ENCODE peak calls at places on chromosome 20, in seven cellular contexts. L is stimulated activated naive B cell treated with anti-CD40 and anti-IgM and Interleukin-4, amounts not matched to agents 10 μg/mL and 1 μg/mL and 100 μg/mL, for 72 hours; D is T-cell; B is cardiac fibroblast; N is activated CD4-positive, alpha-beta T cell treated with anti-CD3 and anti-CD28 coated beads, Interleukin-2, amount 10 ng/mL, durations not matched to agents 7 days and 5 days; X is head of caudate nucleus; J is nucleus accumbens. Q is an unnamed sample.

GRCh38 chr20:46057856-46058655 is 29.0 kb downstream of the SLC12A5 start:
- DNase-seq in J (no peak), X (peak), D (peak), B (peak), N (peak), L (no peak), Q (peak)

GRCh38 chr20:62647521-62648317 is 5.4 kb downstream of the SLCO4A1 start:
- DNase-seq in X (no peak), J (no peak), B (no peak), D (no peak), L (no peak), N (no peak), Q (no peak)

GRCh38 chr20:17663486-17663885 is 18.6 kb downstream of the RRBP1 start:
- DNase-seq in D (no peak), L (no peak), B (no peak), J (no peak), N (no peak), X (no peak), Q (no peak)

GRCh38 chr20:24948939-24949679 is at the start of gene CST7:
- DNase-seq in L (peak), D (peak), J (no peak), X (no peak), N (peak), B (peak), Q (no peak)

GRCh38 chr20:9068232-9068781 is 580 bp upstream of the PLCB4 start:
- DNase-seq in N (no peak), X (peak), D (no peak), J (no peak), B (no peak), L (no peak), Q (peak)

GRCh38 chr20:1263853-1264252 is 2.2 kb upstream of the SNPH start:
- DNase-seq in X (no peak), J (no peak), N (no peak), B (peak), D (no peak), L (no peak), Q (no peak)

GRCh38 chr20:35821807-35822242 is 50.0 kb downstream of the PHF20 start:
- DNase-seq in N (no peak), D (no peak), L (no peak), B (peak), J (no peak), X (no peak), Q (no peak)

GRCh38 chr20:20367681-20368413 is at the start of gene INSM1:
- DNase-seq in L (no peak), D (no peak), N (no peak), X (peak), J (no peak), B (no peak), Q (peak)

GRCh38 chr20:15756001-15756400 is 817.2 kb downstream of the KIF16B start:
- DNase-seq in D (no peak), L (no peak), N (no peak), J (no peak), B (no peak), X (peak), Q (no peak)

GRCh38 chr20:61661583-61661982 is 404.1 kb downstream of the TAF4 start:
- DNase-seq in D (no peak), L (no peak), J (no peak), B (no peak), N (no peak), X (no peak), Q (no peak)

GRCh38 chr20:16013631-16014030 is 559.6 kb downstream of the KIF16B start:
- DNase-seq in J (no peak), B (no peak), L (no peak), X (no peak), N (no peak), D (no peak), Q (no peak)

GRCh38 chr20:33443006-33443511 is 504 bp downstream of the SNTA1 start:
- DNase-seq in N (peak), X (peak), D (peak), L (peak), J (no peak), B (no peak), Q (no peak)

GRCh38 chr20:37914672-37915433 is 11.9 kb downstream of the VSTM2L start:
- DNase-seq in D (peak), B (no peak), N (peak), L (no peak), X (no peak), J (no peak), Q (peak)

GRCh38 chr20:18225652-18226051 is 62.7 kb upstream of the ZNF133 start:
- DNase-seq in B (peak), J (no peak), D (no peak), X (no peak), L (no peak), N (no peak), Q (no peak)

GRCh38 chr20:346640-347316 is at the start of gene NRSN2:
- DNase-seq in J (no peak), D (no peak), N (no peak), B (peak), L (peak), X (peak), Q (peak)

GRCh38 chr20:55977723-55978481 is 27.4 kb downstream of the CBLN4 start:
- DNase-seq in N (no peak), L (no peak), D (no peak), B (no peak), X (no peak), J (no peak), Q (no peak)

GRCh38 chr20:46931699-46932098 is 37.1 kb downstream of the EYA2 start:
- DNase-seq in L (no peak), X (no peak), B (peak), D (no peak), J (no peak), N (no peak), Q (no peak)

GRCh38 chr20:10927936-10928860 is 254.4 kb upstream of the JAG1 start:
- DNase-seq in B (no peak), L (no peak), J (no peak), N (no peak), X (no peak), D (no peak), Q (no peak)

GRCh38 chr20:58150772-58151171 is 77.7 kb downstream of the ANKRD60 start:
- DNase-seq in X (peak), L (no peak), N (peak), D (no peak), B (no peak), J (no peak), Q (peak)

GRCh38 chr20:38123021-38123587 is 42.0 kb downstream of the TGM2 start:
- DNase-seq in L (no peak), J (no peak), D (no peak), N (peak), X (no peak), B (peak), Q (no peak)

GRCh38 chr20:49345538-49345937 is 67.7 kb upstream of the ZNFX1 start:
- DNase-seq in D (no peak), N (no peak), B (peak), X (no peak), J (no peak), L (no peak), Q (no peak)

GRCh38 chr20:61674051-61674450 is 391.6 kb downstream of the TAF4 start:
- DNase-seq in X (no peak), D (no peak), L (no peak), N (no peak), J (no peak), B (no peak), Q (no peak)

GRCh38 chr20:20795119-20795518 is 82.7 kb upstream of the RALGAPA2 start:
- DNase-seq in L (peak), B (no peak), X (no peak), N (no peak), J (no peak), D (no peak), Q (no peak)

GRCh38 chr20:22791432-22791831 is 207.1 kb upstream of the FOXA2 start:
- DNase-seq in L (no peak), N (no peak), B (no peak), J (no peak), D (no peak), X (no peak), Q (no peak)

GRCh38 chr20:45813489-45813888 is 1.0 kb downstream of the UBE2C start:
- DNase-seq in N (no peak), B (no peak), X (no peak), J (no peak), L (no peak), D (no peak), Q (no peak)

GRCh38 chr20:58889334-58890072 is 37.0 kb downstream of the GNAS start:
- DNase-seq in N (no peak), B (peak), L (no peak), X (no peak), J (no peak), D (no peak), Q (no peak)

GRCh38 chr20:90651-91050 is 3.2 kb downstream of the DEFB125 start:
- DNase-seq in D (no peak), B (peak), X (no peak), L (no peak), J (no peak), N (no peak), Q (no peak)

GRCh38 chr20:20732641-20733040 is 20.2 kb upstream of the RALGAPA2 start:
- DNase-seq in B (no peak), N (no peak), X (no peak), J (no peak), D (no peak), L (no peak), Q (no peak)

GRCh38 chr20:64140421-64140820 is 23.8 kb upstream of the MYT1 start:
- DNase-seq in N (no peak), J (no peak), X (no peak), L (no peak), D (no peak), B (no peak), Q (no peak)

GRCh38 chr20:60102665-60103210 is 144.5 kb downstream of the CDH26 start:
- DNase-seq in N (no peak), L (no peak), B (no peak), J (no peak), X (no peak), D (no peak), Q (no peak)

GRCh38 chr20:2005831-2006426 is 12.1 kb upstream of the PDYN start:
- DNase-seq in N (peak), D (peak), B (peak), L (peak), X (peak), J (no peak), Q (peak)

GRCh38 chr20:46304361-46304760 is 3.9 kb downstream of the CDH22 start:
- DNase-seq in D (no peak), X (no peak), L (no peak), N (no peak), B (no peak), J (no peak), Q (no peak)

GRCh38 chr20:35893942-35894341 is 60.4 kb downstream of the SCAND1 start:
- DNase-seq in D (no peak), J (no peak), L (no peak), X (no peak), B (no peak), N (no peak), Q (no peak)

Q was measured in neuronal stem cell.